ENCODE peak calls at places on chromosome 16, in five cellular contexts. Y is glutamatergic neuron, L is ELR, J is heart right ventricle, D is neural progenitor cell. F is an unnamed sample.

GRCh38 chr16:726438-727290 is at the start of the genes CCDC78 and HAGHL:
- DNase-seq in Y (peak; percentile 79), L (peak; percentile 52), J (peak; percentile 54), D (peak; percentile 86), F (no peak)

GRCh38 chr16:46687486-46687885 is 1.5 kb downstream of the VPS35 start:
- DNase-seq in Y (no peak), L (no peak), J (no peak), D (no peak), F (no peak)

GRCh38 chr16:59632266-59632855 is 898.2 kb upstream of the GOT2 start:
- DNase-seq in Y (no peak), L (peak; percentile 95), J (no peak), D (no peak), F (peak; percentile 13)

GRCh38 chr16:14436410-14436955 is 193.6 kb downstream of the PARN start:
- DNase-seq in Y (no peak), L (no peak), J (no peak), D (no peak), F (no peak)

GRCh38 chr16:16021988-16022682 is 72.7 kb downstream of the ABCC1 start:
- DNase-seq in Y (peak; percentile 58), L (peak; percentile 96), J (peak; percentile 96), D (peak; percentile 54), F (peak; percentile 93)

GRCh38 chr16:17162560-17162959 is 308.2 kb downstream of the XYLT1 start:
- DNase-seq in Y (no peak), L (no peak), J (no peak), D (no peak), F (no peak)

GRCh38 chr16:23229714-23230113 is 47.2 kb downstream of the SCNN1G start:
- DNase-seq in Y (no peak), L (no peak), J (no peak), D (no peak), F (no peak)

GRCh38 chr16:11412175-11412904 is 67.1 kb downstream of the RMI2 start:
- DNase-seq in Y (no peak), L (no peak), J (no peak), D (no peak), F (no peak)

GRCh38 chr16:88292007-88292940 is 90.5 kb upstream of the ZNF469 start:
- DNase-seq in Y (no peak), L (peak; percentile 32), J (no peak), D (no peak), F (no peak)

F was measured in mammary epithelial cell.